ENCODE peak calls at places on chromosomes 11 and 22, in five cellular contexts. I is mesenchymal stem cell, U is astrocyte of the cerebellum, D is fibroblast of pulmonary artery, E is neural progenitor cell. M is an unnamed sample.

GRCh38 chr11:71240865-71241691 is 11.3 kb downstream of the SHANK2 start:
- DNase-seq in I (peak), D (peak), U (peak), E (peak), M (peak)

GRCh38 chr22:42443240-42444059 is 11.2 kb upstream of the NFAM1 start:
- DNase-seq in I (no peak), D (peak), U (no peak), E (no peak), M (no peak)

GRCh38 chr11:103091441-103091809 is 535 bp downstream of the DCUN1D5 start:
- DNase-seq in U (no peak), D (peak), E (peak), I (peak), M (no peak)

GRCh38 chr11:115623021-115623451 is 118.8 kb upstream of the CADM1 start:
- DNase-seq in D (peak), I (peak), U (peak), E (peak), M (peak)

GRCh38 chr22:23038902-23039301 is 31.4 kb upstream of the GNAZ start:
- DNase-seq in D (no peak), E (no peak), I (no peak), U (no peak), M (no peak)

GRCh38 chr11:134014502-134014901 is 54.4 kb upstream of the JAM3 start:
- DNase-seq in D (peak), E (peak), U (no peak), I (peak), M (no peak)

GRCh38 chr11:9574806-9575530 is 1.5 kb downstream of the WEE1 start:
- DNase-seq in E (peak), I (peak), D (peak), U (peak), M (peak)

GRCh38 chr22:18091478-18091877 is 13.7 kb downstream of the PEX26 start:
- DNase-seq in D (no peak), E (no peak), U (no peak), I (no peak), M (no peak)

GRCh38 chr11:86805873-86806310 is 5.5 kb downstream of the PRSS23 start:
- DNase-seq in E (no peak), U (no peak), D (peak), I (no peak), M (no peak)

GRCh38 chr11:2214527-2215229 is 43.1 kb upstream of the TH start:
- DNase-seq in E (no peak), D (no peak), I (no peak), U (no peak), M (no peak)

GRCh38 chr22:32389685-32390084 is 22.4 kb downstream of the RTCB start:
- DNase-seq in U (no peak), D (peak), I (peak), E (peak), M (no peak)

GRCh38 chr22:21684492-21685163 is 18.8 kb downstream of the PPIL2 start:
- DNase-seq in I (no peak), E (no peak), U (no peak), D (no peak), M (no peak)

GRCh38 chr11:116901211-116901610 is 63.8 kb upstream of the APOA1 start:
- DNase-seq in E (no peak), U (no peak), D (no peak), I (no peak), M (no peak)

GRCh38 chr11:128506999-128507591 is 80.3 kb downstream of the ETS1 start:
- DNase-seq in I (peak), U (peak), D (peak), E (no peak), M (peak)

GRCh38 chr11:77093987-77094840 is 8.4 kb upstream of the OMP start:
- DNase-seq in I (no peak), U (no peak), D (no peak), E (no peak), M (no peak)

GRCh38 chr11:79170289-79170688 is 270.5 kb downstream of the TENM4 start:
- DNase-seq in U (no peak), D (no peak), I (peak), E (no peak), M (no peak)

GRCh38 chr11:35256296-35256695 is 117.3 kb downstream of the CD44 start:
- DNase-seq in U (no peak), E (no peak), I (no peak), D (no peak), M (no peak)

GRCh38 chr11:134346101-134346975 is 14.6 kb downstream of the GLB1L2 start:
- DNase-seq in E (no peak), U (no peak), D (no peak), I (no peak), M (no peak)

GRCh38 chr11:120125005-120125404 is 12.9 kb downstream of the TRIM29 start:
- DNase-seq in D (no peak), U (no peak), I (peak), E (no peak), M (no peak)

GRCh38 chr22:20392983-20393704 is 807 bp upstream of the ZNF74 start:
- DNase-seq in E (no peak), I (no peak), D (no peak), U (no peak), M (no peak)

GRCh38 chr11:86460461-86461404 is 86.0 kb downstream of the CCDC81 start:
- DNase-seq in E (peak), D (peak), U (no peak), I (peak), M (no peak)

GRCh38 chr22:38239101-38239761 is 33.6 kb downstream of the TMEM184B start:
- DNase-seq in E (no peak), D (peak), I (peak), U (no peak), M (peak)

GRCh38 chr11:61814958-61815789 is 1.6 kb downstream of the FADS1 start:
- DNase-seq in D (peak), U (peak), I (peak), E (peak), M (peak)

GRCh38 chr11:11966826-11967668 is 41.4 kb downstream of the DKK3 start:
- DNase-seq in I (peak), U (no peak), E (peak), D (peak), M (no peak)

GRCh38 chr11:119491753-119492455 is 68.9 kb upstream of the THY1 start:
- DNase-seq in D (no peak), E (peak), I (peak), U (no peak), M (no peak)

GRCh38 chr22:33806191-33806590 is 114.1 kb downstream of the LARGE1 start:
- DNase-seq in U (no peak), D (no peak), E (no peak), I (peak), M (no peak)

GRCh38 chr11:120539681-120540369 is 28.3 kb downstream of the GRIK4 start:
- DNase-seq in D (no peak), I (no peak), E (no peak), U (no peak), M (no peak)

GRCh38 chr11:81005595-81005994 is 1564.8 kb upstream of the TENM4 start:
- DNase-seq in U (peak), E (no peak), I (peak), D (peak), M (peak)

GRCh38 chr11:23956586-23956985 is 540.3 kb upstream of the LUZP2 start:
- DNase-seq in D (no peak), E (no peak), U (no peak), I (no peak), M (no peak)

GRCh38 chr11:120013325-120014250 is 124.3 kb downstream of the TRIM29 start:
- DNase-seq in I (peak), U (no peak), E (peak), D (peak), M (no peak)

GRCh38 chr11:2167141-2168045 is 4.2 kb downstream of the TH start:
- DNase-seq in E (no peak), I (no peak), U (no peak), D (no peak), M (no peak)

GRCh38 chr11:122676638-122677037 is 21.1 kb downstream of the UBASH3B start:
- DNase-seq in U (no peak), E (no peak), D (no peak), I (no peak), M (no peak)

GRCh38 chr22:38162881-38163843 is 18.5 kb downstream of the PLA2G6 start:
- DNase-seq in I (no peak), D (no peak), U (no peak), E (no peak), M (no peak)

GRCh38 chr11:61076506-61077304 is 25.6 kb upstream of the CD5 start:
- DNase-seq in D (no peak), U (no peak), I (no peak), E (no peak), M (no peak)

GRCh38 chr11:64859542-64860414 is 15.3 kb upstream of the CDC42BPG start:
- DNase-seq in E (no peak), I (no peak), U (no peak), D (no peak), M (no peak)

GRCh38 chr11:64857485-64857884 is 13.0 kb upstream of the CDC42BPG start:
- DNase-seq in D (no peak), E (no peak), I (no peak), U (no peak), M (no peak)

GRCh38 chr11:64856382-64857227 is 12.2 kb upstream of the CDC42BPG start:
- DNase-seq in D (peak), E (no peak), U (no peak), I (peak), M (no peak)

GRCh38 chr11:64861227-64861970 is 16.9 kb upstream of the CDC42BPG start:
- DNase-seq in I (no peak), U (no peak), D (no peak), E (no peak), M (no peak)

GRCh38 chr11:64858467-64859401 is 14.3 kb upstream of the CDC42BPG start:
- DNase-seq in I (no peak), D (no peak), U (no peak), E (no peak), M (no peak)
- H3K4me3 ChIP-seq in I (no peak), D (no peak), U (no peak), E (no peak), M (no peak)

GRCh38 chr11:31995525-31996123 is 95.2 kb upstream of the RCN1 start:
- DNase-seq in U (no peak), E (no peak), I (peak), D (peak), M (no peak)
- H3K4me3 ChIP-seq in U (no peak), E (no peak), I (no peak), D (peak), M (no peak)

GRCh38 chr11:20005747-20006146 is 154.5 kb downstream of the DBX1 start:
- DNase-seq in I (no peak), D (no peak), E (no peak), U (no peak), M (no peak)
- H3K4me3 ChIP-seq in I (no peak), D (no peak), E (no peak), U (no peak), M (no peak)

DNA sequence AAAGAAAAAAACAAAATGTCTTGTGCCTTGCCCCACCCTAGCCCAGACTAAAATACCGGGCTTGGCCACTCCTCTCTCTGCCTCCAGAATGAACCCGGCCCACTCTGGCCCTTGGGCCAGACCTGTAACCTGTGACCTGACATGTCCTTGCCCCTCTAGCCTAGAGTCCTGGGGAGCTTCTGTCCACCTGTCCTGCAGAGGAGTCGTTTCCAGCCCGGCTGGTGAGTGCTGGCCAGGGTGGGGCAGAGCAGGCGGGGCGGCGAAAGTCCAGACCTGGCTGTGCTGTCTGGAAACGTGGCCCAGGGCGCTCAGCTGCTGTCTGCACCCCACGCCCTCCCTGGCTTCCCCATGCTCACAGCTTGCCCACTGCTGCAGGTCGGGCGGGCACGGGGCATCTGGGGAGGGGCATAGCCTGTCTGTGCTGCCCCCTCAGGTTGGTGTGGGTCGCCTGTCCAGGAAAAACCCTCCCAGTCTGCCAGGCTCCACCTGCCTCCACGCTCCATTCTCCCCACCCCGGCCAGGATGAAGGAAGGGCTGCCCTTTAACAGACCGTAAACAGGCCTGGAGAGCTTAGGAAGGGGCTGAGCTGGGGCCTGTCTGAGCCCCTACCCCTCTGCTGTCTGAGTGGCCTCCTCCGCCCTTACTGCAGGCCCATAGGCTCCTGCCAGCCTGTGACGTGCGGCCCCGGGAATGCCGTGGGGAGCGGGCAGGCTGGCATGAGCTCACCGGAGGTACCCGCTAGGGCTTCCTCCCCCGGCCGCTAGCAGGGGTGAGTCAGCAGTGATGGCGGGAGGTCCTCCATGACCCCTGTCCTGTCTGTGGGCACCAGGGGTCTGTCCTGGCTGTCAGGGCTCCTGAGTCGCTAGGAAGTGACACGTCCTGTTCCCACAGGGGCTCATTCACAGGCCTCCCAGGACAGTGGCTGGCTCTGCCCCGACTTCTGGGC is 1.9 kb downstream of the CD151 start:
- DNase-seq in E (no peak), D (peak), U (no peak), I (peak), M (no peak)
- H3K4me3 ChIP-seq in E (no peak), D (peak), U (peak), I (peak), M (peak)

GRCh38 chr22:46055851-46056168 is 78.8 kb upstream of the WNT7B start:
- DNase-seq in D (no peak), I (no peak), E (no peak), U (no peak), M (no peak)

GRCh38 chr22:46056169-46057041 is 79.4 kb upstream of the WNT7B start:
- DNase-seq in E (no peak), U (no peak), D (no peak), I (no peak), M (no peak)

GRCh38 chr22:46057762-46058420 is 80.9 kb upstream of the WNT7B start:
- DNase-seq in E (no peak), U (no peak), D (peak), I (no peak), M (no peak)

GRCh38 chr22:46058591-46059519 is 81.9 kb upstream of the WNT7B start:
- DNase-seq in U (no peak), D (no peak), E (no peak), I (no peak), M (no peak)

DNA sequence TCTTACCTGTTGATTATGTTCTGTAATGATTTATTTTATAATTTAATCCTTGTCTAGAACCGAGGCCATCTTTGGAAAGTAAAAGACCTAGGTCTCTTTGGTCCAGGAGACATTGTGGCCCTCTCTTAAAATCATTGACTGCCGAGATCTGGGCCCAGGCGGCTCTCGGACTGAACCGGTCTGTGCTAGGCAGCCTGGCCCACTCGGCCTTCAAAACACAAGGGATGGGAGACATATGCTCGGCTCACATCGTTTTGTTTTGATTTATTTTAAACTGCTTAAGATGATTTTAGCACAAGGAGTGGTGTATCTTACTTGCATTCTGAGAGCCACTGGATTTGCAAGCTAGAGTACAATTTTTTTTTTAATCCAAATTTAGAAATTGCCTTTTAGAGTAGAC is 80.2 kb upstream of the WNT7B start:
- DNase-seq in D (no peak), I (no peak), E (no peak), U (no peak), M (no peak)
- H3K4me3 ChIP-seq in D (no peak), I (no peak), E (no peak), U (peak), M (no peak)

DNA sequence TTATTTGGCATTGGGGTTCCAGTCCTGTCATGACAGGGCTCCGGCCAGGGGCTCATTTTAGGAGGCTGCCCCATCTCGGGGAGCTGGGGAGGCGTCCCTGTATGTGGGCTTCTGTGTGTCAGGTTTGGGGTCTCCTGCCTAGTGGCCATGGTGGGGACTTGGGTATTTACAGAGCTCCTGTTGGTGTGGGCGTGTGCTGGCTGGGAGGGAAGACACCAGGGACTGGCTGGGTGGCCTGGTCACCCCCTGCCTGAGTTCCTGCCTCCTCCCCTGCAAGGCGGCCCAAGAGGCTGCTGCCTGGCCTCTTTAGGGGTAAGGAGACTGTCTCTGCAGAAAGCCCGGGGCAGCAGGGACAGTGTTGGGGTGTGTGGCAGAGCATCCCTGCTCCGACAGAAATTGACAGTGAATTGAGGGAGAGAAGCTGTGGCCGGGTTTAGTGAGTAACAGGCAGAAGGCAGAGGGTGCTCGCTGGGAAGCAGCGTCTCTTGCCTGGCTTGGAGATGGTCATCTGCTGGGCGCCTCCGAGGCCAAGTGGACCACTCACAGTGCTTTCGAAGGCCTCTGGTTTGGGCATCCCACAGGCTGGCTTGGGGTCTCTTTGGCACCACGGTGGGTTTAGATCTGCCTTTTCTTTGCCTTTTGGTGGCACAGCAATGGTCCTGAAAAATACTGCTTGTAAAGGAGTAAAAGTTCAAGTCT is 40.3 kb upstream of the GRAMD4 start:
- DNase-seq in I (no peak), E (no peak), D (no peak), U (no peak), M (no peak)
- H3K4me3 ChIP-seq in I (no peak), E (no peak), D (no peak), U (no peak), M (no peak)

GRCh38 chr22:45505991-45506743 is 3.5 kb downstream of the FBLN1 start:
- DNase-seq in D (no peak), E (no peak), I (no peak), U (no peak), M (no peak)

GRCh38 chr22:45503071-45503815 is 560 bp downstream of the FBLN1 start:
- DNase-seq in D (no peak), E (peak), I (peak), U (no peak), M (no peak)

GRCh38 chr22:45502215-45503070 is at the start of gene FBLN1:
- DNase-seq in U (no peak), E (peak), I (peak), D (no peak), M (no peak)

GRCh38 chr22:45504703-45505341 is 2.1 kb downstream of the FBLN1 start:
- DNase-seq in E (peak), U (no peak), D (peak), I (peak), M (no peak)

GRCh38 chr22:45503816-45504702 is 1.4 kb downstream of the FBLN1 start:
- DNase-seq in U (peak), D (peak), E (peak), I (peak), M (peak)
- H3K4me3 ChIP-seq in U (peak), D (peak), E (peak), I (peak), M (peak)

DNA sequence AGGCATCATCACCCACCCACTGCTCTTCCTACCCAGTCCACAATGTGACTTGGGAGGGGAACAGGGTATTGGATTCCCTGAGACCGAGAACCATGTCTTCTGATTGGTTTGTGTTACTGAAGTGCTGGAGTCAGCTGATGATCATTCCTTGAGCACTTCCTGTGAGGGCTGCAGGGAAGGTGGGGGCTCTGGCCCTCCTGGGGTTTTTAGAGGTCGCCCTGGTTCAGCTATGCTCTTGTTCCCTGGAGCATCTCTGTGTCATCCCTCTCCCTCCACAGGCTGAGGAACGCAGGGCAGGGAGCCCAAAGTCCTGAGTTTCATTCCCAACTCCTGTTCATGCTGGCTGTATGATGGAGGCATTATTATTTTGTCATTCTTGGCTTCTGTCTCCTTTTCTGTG is 6.7 kb downstream of the ZC3H7B start:
- DNase-seq in I (peak), D (no peak), U (no peak), E (no peak), M (peak)
- H3K4me3 ChIP-seq in I (no peak), D (no peak), U (no peak), E (no peak), M (no peak)

DNA sequence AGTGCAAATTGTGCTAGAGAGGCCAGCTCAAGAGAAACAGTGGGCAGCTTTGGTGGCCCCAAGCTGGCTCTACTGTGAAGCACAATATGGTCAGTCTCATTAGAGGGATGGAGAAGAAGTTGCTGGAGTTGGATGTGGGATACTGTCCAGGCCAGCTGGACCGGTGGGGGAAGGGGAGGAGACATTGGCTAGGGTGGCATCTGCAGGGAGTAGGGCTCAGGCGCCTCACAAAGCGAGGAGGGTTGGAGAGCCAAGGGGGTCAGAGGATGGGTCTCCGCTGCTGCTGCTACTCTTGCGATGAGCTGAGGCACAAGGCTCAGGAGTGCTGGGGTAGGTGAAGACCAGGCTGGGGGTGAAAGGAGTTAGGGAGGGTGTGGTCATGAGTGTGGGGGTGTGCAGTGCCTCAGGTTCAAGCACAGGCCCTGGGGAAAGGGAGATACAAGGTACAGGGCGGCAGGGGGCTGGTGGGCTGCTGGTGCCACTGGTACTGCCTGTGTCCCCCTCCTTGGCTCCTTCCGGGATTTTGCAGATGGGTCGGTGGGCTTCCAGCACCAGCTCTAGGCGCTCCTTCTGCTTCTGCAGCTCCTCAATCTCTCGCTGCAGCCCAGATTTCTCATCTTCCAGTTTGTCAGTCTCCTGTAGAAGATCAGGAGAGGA is 2.3 kb downstream of the CCDC85B start:
- DNase-seq in E (no peak), I (no peak), D (no peak), U (no peak), M (no peak)
- H3K4me3 ChIP-seq in E (no peak), I (no peak), D (peak), U (no peak), M (no peak)